ENCODE peak calls at places on chromosome 11, in five cellular contexts. One of them, this sample, is unnamed.
A peak's percentile ranks its signal among the peaks of the same experiment; 100 is the strongest.

GRCh38 chr11:6219359-6219758 is 14.0 kb downstream of the C11orf42 start:
- DNase-seq in Panc1: peak; percentile 13
- DNase-seq in body of pancreas: no peak
- DNase-seq in upper lobe of right lung: no peak
- DNase-seq in left ventricle myocardium inferior: no peak
- DNase-seq in this sample: no peak

GRCh38 chr11:45984192-45984591 is 61.7 kb downstream of the LARGE2 start:
- DNase-seq in body of pancreas: no peak
- DNase-seq in upper lobe of right lung: no peak
- DNase-seq in Panc1: no peak
- DNase-seq in left ventricle myocardium inferior: no peak
- DNase-seq in this sample: no peak

GRCh38 chr11:132022285-132022684 is 651.9 kb downstream of the NTM start:
- DNase-seq in left ventricle myocardium inferior: no peak
- DNase-seq in Panc1: no peak
- DNase-seq in upper lobe of right lung: no peak
- DNase-seq in body of pancreas: no peak
- DNase-seq in this sample: no peak

GRCh38 chr11:74257934-74258553 is 53.4 kb downstream of the P4HA3 start:
- DNase-seq in body of pancreas: peak; percentile 58
- DNase-seq in left ventricle myocardium inferior: peak; percentile 55
- DNase-seq in Panc1: no peak
- DNase-seq in upper lobe of right lung: no peak
- DNase-seq in this sample: peak; percentile 68

GRCh38 chr11:15871904-15872303 is 484.4 kb downstream of the SOX6 start:
- DNase-seq in Panc1: no peak
- DNase-seq in body of pancreas: no peak
- DNase-seq in upper lobe of right lung: no peak
- DNase-seq in left ventricle myocardium inferior: no peak
- DNase-seq in this sample: no peak

GRCh38 chr11:92129811-92130210 is 94.8 kb upstream of the FAT3 start:
- DNase-seq in left ventricle myocardium inferior: no peak
- DNase-seq in body of pancreas: no peak
- DNase-seq in Panc1: no peak
- DNase-seq in upper lobe of right lung: no peak
- DNase-seq in this sample: no peak

GRCh38 chr11:35173011-35173511 is 34.1 kb downstream of the CD44 start:
- DNase-seq in upper lobe of right lung: peak; percentile 63
- DNase-seq in left ventricle myocardium inferior: no peak
- DNase-seq in body of pancreas: peak; percentile 68
- DNase-seq in Panc1: no peak
- DNase-seq in this sample: no peak

GRCh38 chr11:64814712-64815187 is 4.4 kb upstream of the MEN1 start:
- DNase-seq in Panc1: no peak
- DNase-seq in left ventricle myocardium inferior: no peak
- DNase-seq in upper lobe of right lung: no peak
- DNase-seq in body of pancreas: no peak
- DNase-seq in this sample: no peak

GRCh38 chr11:34068098-34068497 is 16.6 kb downstream of the CAPRIN1 start:
- DNase-seq in upper lobe of right lung: no peak
- DNase-seq in Panc1: no peak
- DNase-seq in body of pancreas: no peak
- DNase-seq in left ventricle myocardium inferior: no peak
- DNase-seq in this sample: no peak

GRCh38 chr11:70090989-70091388 is 12.9 kb downstream of the ANO1 start:
- DNase-seq in body of pancreas: no peak
- DNase-seq in upper lobe of right lung: no peak
- DNase-seq in left ventricle myocardium inferior: peak; percentile 69
- DNase-seq in Panc1: no peak
- DNase-seq in this sample: no peak

GRCh38 chr11:16741473-16741872 is 3.0 kb downstream of the C11orf58 start:
- DNase-seq in upper lobe of right lung: no peak
- DNase-seq in Panc1: no peak
- DNase-seq in body of pancreas: no peak
- DNase-seq in left ventricle myocardium inferior: no peak
- DNase-seq in this sample: peak; percentile 54

GRCh38 chr11:36311926-36312592 is 16.0 kb downstream of the PRR5L start:
- DNase-seq in body of pancreas: no peak
- DNase-seq in upper lobe of right lung: no peak
- DNase-seq in Panc1: no peak
- DNase-seq in left ventricle myocardium inferior: no peak
- DNase-seq in this sample: peak; percentile 19

GRCh38 chr11:61534025-61534900 is 25.7 kb downstream of the LRRC10B start:
- DNase-seq in left ventricle myocardium inferior: no peak
- DNase-seq in body of pancreas: no peak
- DNase-seq in Panc1: no peak
- DNase-seq in upper lobe of right lung: no peak
- DNase-seq in this sample: no peak

GRCh38 chr11:66844496-66845142 is 1.4 kb downstream of the RCE1 start:
- DNase-seq in left ventricle myocardium inferior: no peak
- DNase-seq in upper lobe of right lung: no peak
- DNase-seq in body of pancreas: peak; percentile 11
- DNase-seq in Panc1: no peak
- DNase-seq in this sample: no peak
- H3K4me3 ChIP-seq in left ventricle myocardium inferior: peak overlapping the region; percentile 90
- H3K4me3 ChIP-seq in upper lobe of right lung: peak overlapping the region; percentile 97
- H3K4me3 ChIP-seq in body of pancreas: no peak overlapping the region
- H3K4me3 ChIP-seq in Panc1: peak overlapping the region; percentile 82
- H3K4me3 ChIP-seq in this sample: peak overlapping the region; percentile 97

DNA sequence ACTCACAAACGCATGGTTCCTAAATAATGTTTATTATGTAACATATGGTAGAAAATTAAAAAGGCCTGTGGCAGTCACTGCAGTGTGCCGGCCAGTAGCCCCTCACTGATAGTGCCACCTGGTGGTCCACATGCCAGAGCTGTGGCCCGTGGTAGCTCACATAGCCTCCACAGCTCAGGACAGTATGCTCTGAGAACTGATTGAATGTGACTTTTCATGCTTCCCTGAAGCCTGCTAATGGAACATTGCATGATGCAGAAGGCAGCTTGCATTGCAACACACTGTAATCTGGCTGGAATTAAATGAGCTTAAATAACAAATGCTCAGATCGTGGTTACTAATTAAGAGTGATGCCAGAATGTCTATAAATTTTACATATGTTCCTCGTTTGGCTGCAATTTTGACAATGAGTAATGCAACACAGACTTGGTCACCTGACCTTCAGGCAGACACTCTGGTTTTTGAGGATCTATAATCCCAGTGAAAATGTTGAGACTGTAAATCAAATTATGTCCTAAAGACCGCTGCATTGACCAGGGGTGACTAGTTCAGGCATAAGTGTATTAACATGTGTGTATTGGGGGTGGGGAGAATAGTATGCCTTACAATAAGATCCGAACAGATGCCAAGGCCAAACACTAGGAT is 566.4 kb downstream of the METTL15 start:
- DNase-seq in upper lobe of right lung: no peak
- DNase-seq in Panc1: no peak
- DNase-seq in body of pancreas: no peak
- DNase-seq in left ventricle myocardium inferior: no peak
- DNase-seq in this sample: no peak
- TF ChIP-seq CTCF in upper lobe of right lung: no peak
- TF ChIP-seq CTCF in Panc1: peak; percentile 52
- TF ChIP-seq CTCF in body of pancreas: no peak
- TF ChIP-seq CTCF in left ventricle myocardium inferior: peak; percentile 39
- TF ChIP-seq CTCF in this sample: peak; percentile 28

DNA sequence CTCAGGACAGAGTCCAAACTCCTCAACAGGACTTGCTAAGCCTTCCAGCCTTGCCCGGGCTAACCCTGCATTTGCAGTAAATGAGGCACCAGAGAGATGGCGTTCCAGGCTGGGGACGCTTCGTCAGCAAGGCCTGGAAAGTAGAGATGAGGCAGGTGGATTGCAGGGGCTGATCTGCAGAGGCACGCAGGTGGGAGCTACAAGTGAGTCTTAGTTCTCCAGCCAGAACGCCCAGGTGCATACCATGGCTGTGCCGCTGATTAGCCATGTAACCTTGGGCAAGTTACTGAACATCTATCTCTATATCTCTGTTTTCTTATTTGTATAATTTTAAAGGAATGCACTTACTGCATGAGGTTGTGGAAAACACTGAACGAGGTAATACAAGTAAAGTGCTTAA is 52.7 kb upstream of the BARX2 start:
- DNase-seq in body of pancreas: peak; percentile 16
- DNase-seq in left ventricle myocardium inferior: no peak
- DNase-seq in upper lobe of right lung: no peak
- DNase-seq in Panc1: no peak
- DNase-seq in this sample: no peak
- H3K4me3 ChIP-seq in body of pancreas: no peak overlapping the region
- H3K4me3 ChIP-seq in left ventricle myocardium inferior: no peak overlapping the region
- H3K4me3 ChIP-seq in upper lobe of right lung: no peak overlapping the region
- H3K4me3 ChIP-seq in Panc1: no peak overlapping the region
- H3K4me3 ChIP-seq in this sample: no peak overlapping the region

DNA sequence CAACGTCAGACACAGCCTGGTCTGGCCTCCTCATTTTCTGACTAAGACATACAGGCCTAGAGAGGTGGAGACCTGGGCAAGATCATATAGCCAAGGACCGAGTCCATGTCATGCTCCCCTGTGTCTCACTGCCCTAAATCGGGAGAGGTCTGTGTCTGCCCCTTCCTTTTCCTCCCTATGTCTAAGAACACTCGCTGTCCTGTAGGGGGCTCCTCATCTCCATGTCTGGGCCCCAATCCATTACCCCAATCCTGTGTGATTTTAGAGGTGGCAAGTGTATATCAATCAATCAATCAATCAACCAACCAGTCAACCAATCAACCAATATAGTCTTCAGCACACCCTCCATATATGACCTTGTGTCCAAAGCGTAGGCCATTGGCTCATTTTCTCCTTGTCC is 125.7 kb downstream of the KIRREL3 start:
- DNase-seq in left ventricle myocardium inferior: no peak
- DNase-seq in Panc1: no peak
- DNase-seq in upper lobe of right lung: no peak
- DNase-seq in body of pancreas: no peak
- DNase-seq in this sample: no peak
- TF ChIP-seq CTCF in left ventricle myocardium inferior: no peak
- TF ChIP-seq CTCF in Panc1: peak; percentile 21
- TF ChIP-seq CTCF in upper lobe of right lung: no peak
- TF ChIP-seq CTCF in body of pancreas: no peak
- TF ChIP-seq CTCF in this sample: peak; percentile 29

GRCh38 chr11:68163691-68164090 is 42.5 kb upstream of the CHKA start:
- DNase-seq in Panc1: no peak
- DNase-seq in upper lobe of right lung: no peak
- DNase-seq in left ventricle myocardium inferior: no peak
- DNase-seq in body of pancreas: no peak
- DNase-seq in this sample: no peak
- H3K4me3 ChIP-seq in Panc1: no peak overlapping the region
- H3K4me3 ChIP-seq in upper lobe of right lung: no peak overlapping the region
- H3K4me3 ChIP-seq in left ventricle myocardium inferior: no peak overlapping the region
- H3K4me3 ChIP-seq in body of pancreas: no peak overlapping the region
- H3K4me3 ChIP-seq in this sample: no peak overlapping the region